ENCODE peak calls at places on chromosomes 12 and 14, in four cellular contexts. B, C, Y and Q are unnamed samples.

GRCh38 chr14:50364792-50365191 is 31.9 kb downstream of the CDKL1 start:
- DNase-seq in B (no peak), C (no peak), Y (no peak), Q (no peak)

GRCh38 chr12:57175428-57176138 is 28.2 kb upstream of the LRP1-AS start:
- DNase-seq in B (peak; percentile 76), C (peak; percentile 76), Y (peak; percentile 68), Q (no peak)

GRCh38 chr14:74667758-74668157 is 45.1 kb downstream of the AREL1 start:
- DNase-seq in B (peak; percentile 45), C (no peak), Y (peak; percentile 87), Q (no peak)

GRCh38 chr14:49250109-49250508 is 336.1 kb downstream of the RPS29 start:
- DNase-seq in B (peak; percentile 63), C (no peak), Y (peak; percentile 68), Q (peak; percentile 7)

GRCh38 chr12:51793201-51793600 is 55.3 kb downstream of the FIGNL2 start:
- DNase-seq in B (peak; percentile 39), C (no peak), Y (peak; percentile 84), Q (no peak)

GRCh38 chr12:43976027-43976426 is 140.1 kb downstream of the TMEM117 start:
- DNase-seq in B (no peak), C (no peak), Y (no peak), Q (no peak)

GRCh38 chr12:112964067-112964670 is 14.2 kb upstream of the OAS2 start:
- DNase-seq in B (no peak), C (no peak), Y (no peak), Q (no peak)

GRCh38 chr12:64691793-64692583 is 67.2 kb downstream of the GNS start:
- DNase-seq in B (no peak), C (no peak), Y (no peak), Q (no peak)

GRCh38 chr12:123388218-123388947 is 4.5 kb downstream of the KMT5A start:
- DNase-seq in B (peak; percentile 59), C (peak; percentile 88), Y (peak; percentile 68), Q (no peak)

GRCh38 chr12:45725631-45726593 is 3.6 kb upstream of the ARID2 start:
- DNase-seq in B (peak; percentile 31), C (peak; percentile 23), Y (peak; percentile 36), Q (no peak)

GRCh38 chr14:84006643-84007137 is 1523.3 kb upstream of the FLRT2 start:
- DNase-seq in B (no peak), C (peak; percentile 34), Y (no peak), Q (no peak)
- TF ChIP-seq CTCF in B (no peak), C (peak; percentile 39), Y (no peak), Q (no peak)

DNA sequence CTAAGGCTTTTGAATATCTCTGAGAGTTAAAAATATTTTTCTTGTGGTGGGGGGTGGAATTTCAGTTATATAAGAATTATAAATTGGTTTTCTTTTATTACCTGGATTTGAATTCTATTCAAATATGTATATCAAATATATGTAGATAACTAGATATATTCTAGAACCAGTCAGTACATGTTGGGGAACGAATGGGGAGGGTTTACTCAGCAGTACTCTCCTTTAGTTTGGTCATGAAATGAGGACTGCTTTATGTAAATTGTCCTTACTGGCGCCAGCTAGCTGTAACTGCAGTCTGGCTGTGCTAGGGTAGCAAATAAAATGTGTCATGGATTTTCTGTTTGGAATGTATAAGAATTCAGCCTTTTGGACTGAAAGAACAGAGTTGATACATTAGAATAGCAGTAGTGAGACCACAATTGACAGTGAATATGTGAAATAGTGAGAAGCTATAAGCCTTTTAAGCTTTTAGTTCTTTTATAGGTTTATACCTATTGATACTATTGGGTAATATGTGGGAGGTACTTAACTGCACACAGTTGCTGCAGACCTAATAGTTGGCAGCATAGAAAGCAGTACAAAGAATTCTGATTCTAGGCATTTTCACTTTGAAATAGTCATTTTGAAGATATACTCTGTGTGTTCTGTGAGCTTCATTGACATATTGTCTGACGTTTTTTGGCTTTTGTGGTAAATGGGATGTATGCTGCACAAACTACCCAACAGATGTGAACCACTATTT is 29.0 kb downstream of the ATF7IP start:
- DNase-seq in B (peak; percentile 74), C (peak; percentile 27), Y (peak; percentile 94), Q (peak; percentile 46)
- H3K4me3 ChIP-seq in B (no peak overlapping the region), C (peak overlapping the region; percentile 11), Y (peak overlapping the region; percentile 4), Q (no peak overlapping the region)

GRCh38 chr12:49557917-49558215 is 10.1 kb downstream of the MCRS1 start:
- DNase-seq in B (no peak), C (no peak), Y (no peak), Q (no peak)
- TF ChIP-seq CTCF in B (peak; percentile 2), C (peak; percentile 31), Y (no peak), Q (peak; percentile 24)

DNA sequence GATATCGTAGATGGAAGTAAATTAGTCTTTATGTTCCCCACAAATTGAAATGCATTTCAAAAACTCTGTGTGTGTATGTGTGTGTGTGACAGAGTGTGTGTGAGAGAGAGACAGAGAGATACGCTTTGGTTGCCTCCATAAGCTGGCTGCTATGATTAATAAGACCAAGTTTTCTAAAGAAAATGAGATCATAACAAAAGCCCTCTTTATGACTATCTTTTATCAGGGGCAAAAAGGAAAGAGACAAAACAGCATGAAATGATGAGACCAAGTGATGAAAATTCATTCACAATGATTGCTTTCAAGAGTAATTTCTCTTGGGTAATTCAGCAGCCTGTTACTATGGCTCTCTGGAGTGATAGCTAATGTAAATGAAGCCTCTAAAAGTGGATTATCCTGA is 277.6 kb upstream of the PLEKHG7 start:
- DNase-seq in B (no peak), C (no peak), Y (no peak), Q (no peak)
- H3K4me3 ChIP-seq in B (no peak overlapping the region), C (no peak overlapping the region), Y (no peak overlapping the region), Q (no peak overlapping the region)

DNA sequence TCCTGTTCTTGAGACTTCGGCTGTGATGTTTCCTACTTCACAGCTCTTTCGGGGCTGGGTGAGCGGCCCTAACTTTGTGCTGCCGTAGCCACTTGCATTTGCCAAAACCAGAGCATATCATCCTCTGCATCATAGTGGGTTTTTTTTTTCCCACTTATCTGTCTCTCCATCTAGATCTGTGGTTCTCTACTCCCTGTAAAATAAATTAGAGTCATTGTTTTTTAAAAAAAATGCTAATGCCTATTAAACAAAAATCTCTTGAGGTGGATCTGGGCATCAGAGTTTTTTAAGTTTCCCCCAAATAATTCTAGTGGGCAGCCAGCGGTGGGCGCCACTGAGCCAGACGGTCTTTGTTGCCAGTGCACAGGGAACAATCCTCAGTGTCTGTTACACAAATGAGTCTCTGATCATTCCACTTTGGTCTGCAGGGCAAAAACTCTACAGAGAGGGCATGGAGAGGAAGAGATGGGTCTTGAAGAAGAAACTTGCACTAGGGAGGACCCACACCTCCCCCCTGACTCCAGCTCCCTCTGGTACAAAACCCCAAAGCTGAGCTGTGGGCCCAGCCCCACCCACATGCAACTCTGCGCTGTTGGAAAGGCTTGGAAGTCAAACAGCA is 62.4 kb upstream of the BCL2L14 start:
- DNase-seq in B (no peak), C (no peak), Y (peak; percentile 47), Q (no peak)
- TF ChIP-seq CTCF in B (peak; percentile 26), C (peak; percentile 15), Y (peak; percentile 5), Q (no peak)

DNA sequence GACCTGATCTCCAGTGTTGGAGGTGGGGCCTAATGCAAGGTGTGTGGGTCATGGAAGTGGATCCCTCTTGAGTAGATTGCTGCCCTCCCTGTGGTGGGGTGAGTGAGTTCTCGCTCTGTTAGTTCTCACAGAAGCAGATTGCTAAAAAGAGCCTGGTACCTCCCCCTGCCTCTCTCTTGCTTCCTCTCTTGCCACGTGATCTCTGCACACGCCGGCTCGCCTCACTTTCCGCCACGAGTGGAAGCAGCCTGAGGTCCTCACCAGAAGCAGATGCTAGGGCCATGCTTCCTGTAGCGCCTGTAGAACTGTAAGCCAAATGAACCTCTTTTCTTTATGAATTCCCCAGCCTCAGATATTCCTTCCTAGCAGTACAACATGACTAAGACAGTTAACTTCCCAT is 76.1 kb downstream of the ETV6 start:
- DNase-seq in B (no peak), C (no peak), Y (peak; percentile 14), Q (no peak)
- H3K4me3 ChIP-seq in B (no peak overlapping the region), C (no peak overlapping the region), Y (no peak overlapping the region), Q (no peak overlapping the region)